ENCODE peak calls at places on chromosomes 7 and 10, in five cellular contexts. One of them, this sample, is unnamed.
A peak's percentile ranks its signal among the peaks of the same experiment; 100 is the strongest.

GRCh38 chr7:81719865-81720264 is 50.0 kb downstream of the HGF start:
- DNase-seq in BJ: no peak
- DNase-seq in WERI-Rb-1: no peak
- DNase-seq in tibial artery: no peak
- DNase-seq in osteoblast: no peak
- DNase-seq in this sample: no peak

GRCh38 chr10:77452952-77453564 is 184.6 kb downstream of the KCNMA1 start:
- DNase-seq in BJ: no peak
- DNase-seq in WERI-Rb-1: no peak
- DNase-seq in tibial artery: no peak
- DNase-seq in osteoblast: no peak
- DNase-seq in this sample: no peak

GRCh38 chr10:77038412-77038806 is 599.2 kb downstream of the KCNMA1 start:
- DNase-seq in BJ: no peak
- DNase-seq in WERI-Rb-1: no peak
- DNase-seq in tibial artery: no peak
- DNase-seq in osteoblast: no peak
- DNase-seq in this sample: no peak

GRCh38 chr10:7606977-7607404 is 59.8 kb downstream of the ITIH5 start:
- DNase-seq in BJ: no peak
- DNase-seq in WERI-Rb-1: no peak
- DNase-seq in tibial artery: no peak
- DNase-seq in osteoblast: no peak
- DNase-seq in this sample: no peak

GRCh38 chr7:22202141-22202540 is 154.8 kb downstream of the RAPGEF5 start:
- DNase-seq in BJ: no peak
- DNase-seq in WERI-Rb-1: no peak
- DNase-seq in tibial artery: no peak
- DNase-seq in osteoblast: no peak
- DNase-seq in this sample: no peak

GRCh38 chr10:110858297-110858934 is 13.3 kb upstream of the PDCD4 start:
- DNase-seq in BJ: no peak
- DNase-seq in WERI-Rb-1: no peak
- DNase-seq in tibial artery: no peak
- DNase-seq in osteoblast: no peak
- DNase-seq in this sample: no peak

GRCh38 chr10:70115948-70116682 is 16.5 kb downstream of the AIFM2 start:
- DNase-seq in BJ: no peak
- DNase-seq in WERI-Rb-1: peak; percentile 71
- DNase-seq in tibial artery: no peak
- DNase-seq in osteoblast: no peak
- DNase-seq in this sample: peak; percentile 92

GRCh38 chr10:74433993-74434392 is 283.0 kb downstream of the ADK start:
- DNase-seq in BJ: no peak
- DNase-seq in WERI-Rb-1: no peak
- DNase-seq in tibial artery: no peak
- DNase-seq in osteoblast: no peak
- DNase-seq in this sample: no peak

GRCh38 chr10:132461683-132462231 is 64.8 kb downstream of the PWWP2B start:
- DNase-seq in BJ: no peak
- DNase-seq in WERI-Rb-1: no peak
- DNase-seq in tibial artery: no peak
- DNase-seq in osteoblast: peak; percentile 80
- DNase-seq in this sample: peak; percentile 53

GRCh38 chr7:83355143-83355542 is 192.5 kb upstream of the PCLO start:
- DNase-seq in BJ: no peak
- DNase-seq in WERI-Rb-1: no peak
- DNase-seq in tibial artery: no peak
- DNase-seq in osteoblast: no peak
- DNase-seq in this sample: no peak

GRCh38 chr7:28856656-28857055 is 101.5 kb downstream of the TRIL start:
- DNase-seq in BJ: no peak
- DNase-seq in WERI-Rb-1: no peak
- DNase-seq in tibial artery: no peak
- DNase-seq in osteoblast: no peak
- DNase-seq in this sample: no peak

GRCh38 chr7:70435634-70436033 is 696.3 kb upstream of the GALNT17 start:
- DNase-seq in BJ: no peak
- DNase-seq in WERI-Rb-1: no peak
- DNase-seq in tibial artery: no peak
- DNase-seq in osteoblast: peak; percentile 65
- DNase-seq in this sample: no peak

GRCh38 chr10:72171175-72171630 is 44.6 kb upstream of the ANAPC16 start:
- DNase-seq in BJ: peak; percentile 52
- DNase-seq in WERI-Rb-1: no peak
- DNase-seq in tibial artery: no peak
- DNase-seq in osteoblast: peak; percentile 62
- DNase-seq in this sample: no peak

GRCh38 chr7:84666668-84667067 is 472.1 kb upstream of the SEMA3A start:
- DNase-seq in BJ: no peak
- DNase-seq in WERI-Rb-1: no peak
- DNase-seq in tibial artery: no peak
- DNase-seq in osteoblast: no peak
- DNase-seq in this sample: no peak

GRCh38 chr7:84665339-84665738 is 470.8 kb upstream of the SEMA3A start:
- DNase-seq in BJ: no peak
- DNase-seq in WERI-Rb-1: no peak
- DNase-seq in tibial artery: no peak
- DNase-seq in osteoblast: no peak
- DNase-seq in this sample: no peak

GRCh38 chr7:84668116-84668515 is 473.5 kb upstream of the SEMA3A start:
- DNase-seq in BJ: no peak
- DNase-seq in WERI-Rb-1: no peak
- DNase-seq in tibial artery: no peak
- DNase-seq in osteoblast: no peak
- DNase-seq in this sample: no peak

GRCh38 chr7:84658286-84658685 is 463.7 kb upstream of the SEMA3A start:
- DNase-seq in BJ: no peak
- DNase-seq in WERI-Rb-1: no peak
- DNase-seq in tibial artery: no peak
- DNase-seq in osteoblast: no peak
- DNase-seq in this sample: no peak

GRCh38 chr7:84663224-84663623 is 468.6 kb upstream of the SEMA3A start:
- DNase-seq in BJ: no peak
- DNase-seq in WERI-Rb-1: no peak
- DNase-seq in tibial artery: no peak
- DNase-seq in osteoblast: no peak
- DNase-seq in this sample: no peak
- H3K4me3 ChIP-seq in BJ: no peak overlapping the region
- H3K4me3 ChIP-seq in WERI-Rb-1: no peak overlapping the region
- H3K4me3 ChIP-seq in tibial artery: no peak overlapping the region
- H3K4me3 ChIP-seq in osteoblast: peak overlapping the region; percentile 9
- H3K4me3 ChIP-seq in this sample: no peak overlapping the region

GRCh38 chr7:209416-209815 is 17.0 kb downstream of the FAM20C start:
- DNase-seq in BJ: no peak
- DNase-seq in WERI-Rb-1: no peak
- DNase-seq in tibial artery: no peak
- DNase-seq in osteoblast: no peak
- DNase-seq in this sample: no peak

GRCh38 chr7:209846-210245 is 17.5 kb downstream of the FAM20C start:
- DNase-seq in BJ: no peak
- DNase-seq in WERI-Rb-1: no peak
- DNase-seq in tibial artery: no peak
- DNase-seq in osteoblast: peak; percentile 94
- DNase-seq in this sample: no peak

GRCh38 chr7:211715-212058 is 19.3 kb downstream of the FAM20C start:
- DNase-seq in BJ: no peak
- DNase-seq in WERI-Rb-1: no peak
- DNase-seq in tibial artery: no peak
- DNase-seq in osteoblast: no peak
- DNase-seq in this sample: no peak

GRCh38 chr7:211033-211714 is 18.8 kb downstream of the FAM20C start:
- DNase-seq in BJ: no peak
- DNase-seq in WERI-Rb-1: no peak
- DNase-seq in tibial artery: no peak
- DNase-seq in osteoblast: no peak
- DNase-seq in this sample: peak; percentile 66

DNA sequence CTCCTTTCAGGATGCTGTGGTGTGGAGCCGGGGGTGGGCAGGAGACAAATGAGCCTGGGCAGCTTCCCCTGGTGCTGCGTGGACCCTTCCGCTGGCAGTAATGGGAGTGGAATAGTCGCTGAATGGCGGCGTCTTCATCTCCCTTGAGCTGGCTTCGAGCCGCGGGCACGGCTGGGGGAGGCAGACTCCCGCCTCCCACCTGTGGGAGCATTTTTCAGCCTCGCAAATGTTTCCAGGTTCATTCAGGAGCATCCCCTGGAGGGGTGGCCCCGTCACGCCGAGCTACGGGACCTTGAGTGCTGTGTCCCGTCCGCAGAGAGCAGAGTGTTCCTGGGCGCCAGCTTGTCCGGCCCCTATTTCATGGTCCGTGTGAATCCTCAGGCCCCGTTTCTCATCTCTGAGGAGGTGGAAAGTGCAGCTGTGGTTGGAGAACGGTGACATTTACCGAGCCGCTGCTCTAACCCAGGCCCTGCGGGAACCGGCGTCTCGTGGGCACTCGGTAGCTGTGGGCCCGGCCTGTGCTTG is 18.1 kb downstream of the FAM20C start:
- DNase-seq in BJ: no peak
- DNase-seq in WERI-Rb-1: no peak
- DNase-seq in tibial artery: no peak
- DNase-seq in osteoblast: no peak
- DNase-seq in this sample: no peak
- H3K36me3 ChIP-seq in BJ: peaks cover 49% of the 10 kb centered on the region
- H3K36me3 ChIP-seq in WERI-Rb-1: no peaks in the 10 kb centered on the region
- H3K36me3 ChIP-seq in tibial artery: peaks cover 24% of the 10 kb centered on the region
- H3K36me3 ChIP-seq in osteoblast: peaks cover 67% of the 10 kb centered on the region
- H3K36me3 ChIP-seq in this sample: no peaks in the 10 kb centered on the region

GRCh38 chr7:130275826-130276291 is 9.2 kb downstream of the CPA2 start:
- DNase-seq in BJ: no peak
- DNase-seq in WERI-Rb-1: no peak
- DNase-seq in tibial artery: no peak
- DNase-seq in osteoblast: no peak
- DNase-seq in this sample: no peak

GRCh38 chr7:130273863-130274262 is 7.2 kb downstream of the CPA2 start:
- DNase-seq in BJ: no peak
- DNase-seq in WERI-Rb-1: no peak
- DNase-seq in tibial artery: no peak
- DNase-seq in osteoblast: no peak
- DNase-seq in this sample: peak; percentile 30

GRCh38 chr7:130276796-130277762 is 10.4 kb downstream of the CPA2 start:
- DNase-seq in BJ: no peak
- DNase-seq in WERI-Rb-1: no peak
- DNase-seq in tibial artery: no peak
- DNase-seq in osteoblast: peak; percentile 95
- DNase-seq in this sample: no peak

GRCh38 chr7:130273081-130273699 is 6.5 kb downstream of the CPA2 start:
- DNase-seq in BJ: no peak
- DNase-seq in WERI-Rb-1: no peak
- DNase-seq in tibial artery: no peak
- DNase-seq in osteoblast: peak; percentile 73
- DNase-seq in this sample: peak; percentile 90

DNA sequence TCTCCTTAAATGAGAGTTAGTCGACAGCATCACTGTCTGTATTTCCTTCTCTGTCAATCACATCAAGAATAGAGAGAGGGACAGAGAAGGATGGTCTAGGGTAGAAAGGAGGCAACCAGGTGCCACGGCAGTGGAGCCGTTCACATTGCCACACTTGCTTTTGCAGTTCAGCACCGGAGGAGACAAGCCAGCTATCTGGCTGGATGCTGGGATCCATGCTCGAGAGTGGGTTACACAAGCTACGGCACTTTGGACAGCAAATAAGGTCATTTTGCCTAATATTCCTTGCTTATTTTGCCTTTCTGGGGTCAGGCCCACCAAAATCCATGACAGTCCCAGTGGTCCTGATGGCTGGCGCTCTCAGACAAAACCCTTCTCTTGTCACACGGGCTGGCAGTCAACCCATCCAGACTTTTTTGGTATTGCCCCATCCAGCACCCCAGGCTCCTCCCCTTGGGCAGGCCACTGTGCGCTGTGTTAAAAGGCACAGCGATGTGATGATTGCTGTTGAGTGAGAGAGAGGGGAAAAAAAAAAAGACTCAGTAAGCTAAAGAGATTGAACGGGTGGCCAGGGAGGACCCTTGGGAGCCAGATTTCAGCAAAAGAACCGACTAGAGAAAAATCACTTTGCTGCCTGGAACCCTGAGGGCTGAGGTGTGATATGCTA is 8.5 kb downstream of the CPA2 start:
- DNase-seq in BJ: no peak
- DNase-seq in WERI-Rb-1: no peak
- DNase-seq in tibial artery: no peak
- DNase-seq in osteoblast: no peak
- DNase-seq in this sample: peak; percentile 62
- H3K4me3 ChIP-seq in BJ: no peak overlapping the region
- H3K4me3 ChIP-seq in WERI-Rb-1: no peak overlapping the region
- H3K4me3 ChIP-seq in tibial artery: peak overlapping the region; percentile 13
- H3K4me3 ChIP-seq in osteoblast: no peak overlapping the region
- H3K4me3 ChIP-seq in this sample: no peak overlapping the region

GRCh38 chr7:32865448-32865847 is 26.1 kb downstream of the KBTBD2 start:
- DNase-seq in BJ: no peak
- DNase-seq in WERI-Rb-1: no peak
- DNase-seq in tibial artery: no peak
- DNase-seq in osteoblast: no peak
- DNase-seq in this sample: no peak

GRCh38 chr7:32870298-32870697 is 21.3 kb downstream of the KBTBD2 start:
- DNase-seq in BJ: no peak
- DNase-seq in WERI-Rb-1: no peak
- DNase-seq in tibial artery: no peak
- DNase-seq in osteoblast: no peak
- DNase-seq in this sample: no peak

GRCh38 chr7:32871624-32872371 is 19.8 kb downstream of the KBTBD2 start:
- DNase-seq in BJ: no peak
- DNase-seq in WERI-Rb-1: no peak
- DNase-seq in tibial artery: no peak
- DNase-seq in osteoblast: no peak
- DNase-seq in this sample: no peak

GRCh38 chr7:32869716-32870115 is 21.8 kb downstream of the KBTBD2 start:
- DNase-seq in BJ: no peak
- DNase-seq in WERI-Rb-1: no peak
- DNase-seq in tibial artery: no peak
- DNase-seq in osteoblast: no peak
- DNase-seq in this sample: no peak

DNA sequence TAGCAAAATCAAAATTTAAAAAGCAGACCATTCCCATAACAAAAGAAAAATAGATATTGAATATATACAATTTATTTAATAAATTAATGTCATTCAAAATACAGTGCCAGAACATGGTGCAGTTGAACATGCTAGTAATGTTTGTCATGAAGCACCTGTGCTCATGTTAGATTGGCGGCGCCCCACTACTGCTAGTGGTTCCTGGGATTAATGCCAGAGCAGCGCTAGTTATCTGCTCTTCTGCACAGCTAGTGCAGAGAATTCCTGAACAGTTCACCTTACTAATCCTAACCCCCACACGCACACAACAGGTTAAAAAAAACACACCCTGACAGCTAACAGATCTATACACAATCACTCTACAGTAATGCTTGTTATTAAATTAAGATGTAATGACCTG is 23.4 kb downstream of the KBTBD2 start:
- DNase-seq in BJ: no peak
- DNase-seq in WERI-Rb-1: no peak
- DNase-seq in tibial artery: no peak
- DNase-seq in osteoblast: no peak
- DNase-seq in this sample: no peak
- H3K36me3 ChIP-seq in BJ: peaks cover 8% of the 10 kb centered on the region
- H3K36me3 ChIP-seq in WERI-Rb-1: peaks cover 49% of the 10 kb centered on the region
- H3K36me3 ChIP-seq in tibial artery: peaks cover 19% of the 10 kb centered on the region
- H3K36me3 ChIP-seq in osteoblast: peaks cover 35% of the 10 kb centered on the region
- H3K36me3 ChIP-seq in this sample: peaks cover 5% of the 10 kb centered on the region

GRCh38 chr10:114042895-114043531 is 653 bp upstream of the ADRB1 start:
- DNase-seq in BJ: no peak
- DNase-seq in WERI-Rb-1: peak; percentile 63
- DNase-seq in tibial artery: no peak
- DNase-seq in osteoblast: no peak
- DNase-seq in this sample: peak; percentile 69
- H3K4me3 ChIP-seq in BJ: peak overlapping the region; percentile 47
- H3K4me3 ChIP-seq in WERI-Rb-1: peak overlapping the region; percentile 66
- H3K4me3 ChIP-seq in tibial artery: peak overlapping the region; percentile 36
- H3K4me3 ChIP-seq in osteoblast: no peak overlapping the region
- H3K4me3 ChIP-seq in this sample: peak overlapping the region; percentile 39

GRCh38 chr10:29470355-29470705 is 164.4 kb downstream of the SVIL start:
- DNase-seq in BJ: no peak
- DNase-seq in WERI-Rb-1: peak; percentile 63
- DNase-seq in tibial artery: no peak
- DNase-seq in osteoblast: no peak
- DNase-seq in this sample: peak; percentile 83
- H3K36me3 ChIP-seq in BJ: peaks cover 3% of the 10 kb centered on the region
- H3K36me3 ChIP-seq in WERI-Rb-1: no peaks in the 10 kb centered on the region
- H3K36me3 ChIP-seq in tibial artery: peaks cover 89% of the 10 kb centered on the region
- H3K36me3 ChIP-seq in osteoblast: peaks cover 41% of the 10 kb centered on the region
- H3K36me3 ChIP-seq in this sample: no peaks in the 10 kb centered on the region